ENCODE peak calls at places on chromosomes 12 and 14, in four cellular contexts. T is GM12878, W is HepG2, J is K562. U is an unnamed sample.

GRCh38 chr12:123905319-123905925 is 67.2 kb downstream of the CCDC92 start:
- DNase-seq in J (peak; percentile 75), T (peak; percentile 9), W (peak; percentile 59), U (peak; percentile 74)

GRCh38 chr12:128817115-128818015 is 6.4 kb downstream of the SLC15A4 start:
- DNase-seq in W (no peak), J (no peak), T (peak; percentile 90), U (peak; percentile 46)

GRCh38 chr12:64733857-64734256 is 25.3 kb downstream of the GNS start:
- DNase-seq in T (no peak), W (no peak), J (no peak), U (no peak)

GRCh38 chr12:130529781-130530180 is 186.3 kb downstream of the RIMBP2 start:
- DNase-seq in J (no peak), T (no peak), W (no peak), U (no peak)

GRCh38 chr14:90574640-90575131 is 177.9 kb downstream of the CALM1 start:
- DNase-seq in T (no peak), J (no peak), W (no peak), U (no peak)

GRCh38 chr12:112823582-112824149 is 32.1 kb downstream of the RPH3A start:
- DNase-seq in J (no peak), T (no peak), W (no peak), U (no peak)

GRCh38 chr12:70908978-70909377 is 11.6 kb downstream of the PTPRR start:
- DNase-seq in T (no peak), J (no peak), W (no peak), U (no peak)

GRCh38 chr14:102318781-102319276 is 717 bp upstream of the ZNF839 start:
- DNase-seq in W (no peak), T (no peak), J (no peak), U (no peak)

GRCh38 chr14:54662491-54663116 is 95.7 kb downstream of the SAMD4A start:
- DNase-seq in W (peak; percentile 23), T (no peak), J (no peak), U (no peak)

GRCh38 chr14:74190910-74191575 is 48.2 kb upstream of the VSX2 start:
- DNase-seq in J (no peak), W (no peak), T (no peak), U (no peak)

GRCh38 chr12:21704847-21705246 is 47.2 kb upstream of the LDHB start:
- DNase-seq in J (no peak), T (no peak), W (no peak), U (no peak)

GRCh38 chr12:65822732-65823480 is 1.4 kb upstream of the HMGA2 start:
- DNase-seq in T (no peak), W (peak; percentile 91), J (no peak), U (peak; percentile 11)

GRCh38 chr14:22010532-22011242 is 337.1 kb upstream of the OR4E1 start:
- DNase-seq in J (no peak), W (no peak), T (no peak), U (no peak)

GRCh38 chr14:54931598-54932340 is 29.1 kb upstream of the GCH1 start:
- DNase-seq in W (no peak), T (no peak), J (no peak), U (peak; percentile 41)

GRCh38 chr12:50317198-50317597 is 33.9 kb upstream of the LIMA1 start:
- DNase-seq in T (no peak), W (no peak), J (no peak), U (no peak)

GRCh38 chr14:49405291-49405690 is 180.9 kb downstream of the RPS29 start:
- DNase-seq in J (no peak), T (no peak), W (no peak), U (no peak)

GRCh38 chr12:127750076-127750840 is 516.7 kb upstream of the TMEM132C start:
- DNase-seq in J (no peak), W (no peak), T (no peak), U (no peak)

GRCh38 chr12:91890742-91891141 is 254.9 kb downstream of the BTG1 start:
- DNase-seq in T (no peak), J (no peak), W (no peak), U (no peak)

GRCh38 chr14:23578560-23579310 is at the start of gene JPH4:
- DNase-seq in W (no peak), J (peak; percentile 27), T (no peak), U (peak; percentile 89)

GRCh38 chr14:93903342-93904184 is 23.6 kb upstream of the FAM181A start:
- DNase-seq in W (peak; percentile 54), J (no peak), T (no peak), U (peak; percentile 58)

GRCh38 chr12:123149088-123149827 is 1.6 kb downstream of the PITPNM2 start:
- DNase-seq in T (no peak), W (no peak), J (peak; percentile 78), U (peak; percentile 48)

GRCh38 chr12:65300679-65301349 is 22.3 kb downstream of the MSRB3 start:
- DNase-seq in J (peak; percentile 22), T (no peak), W (peak; percentile 34), U (no peak)

GRCh38 chr12:5204271-5204670 is 160.6 kb downstream of the KCNA5 start:
- DNase-seq in J (no peak), W (no peak), T (no peak), U (no peak)

GRCh38 chr14:55123101-55123500 is 6.0 kb upstream of the LGALS3 start:
- DNase-seq in T (no peak), J (no peak), W (no peak), U (peak; percentile 40)

GRCh38 chr14:72738181-72738611 is 155.7 kb downstream of the DPF3 start:
- DNase-seq in J (no peak), T (no peak), W (no peak), U (no peak)

GRCh38 chr14:34098045-34098984 is 147.4 kb upstream of the EGLN3 start:
- DNase-seq in T (peak; percentile 36), J (peak; percentile 52), W (peak; percentile 68), U (peak; percentile 70)

GRCh38 chr12:55974308-55974724 is 438 bp downstream of the RAB5B start:
- DNase-seq in T (no peak), W (peak; percentile 31), J (no peak), U (peak; percentile 65)

GRCh38 chr12:25276199-25276937 is 25.6 kb upstream of the KRAS start:
- DNase-seq in T (no peak), J (peak; percentile 55), W (peak; percentile 63), U (peak; percentile 7)

GRCh38 chr12:48197549-48197966 is 5.5 kb downstream of the OR10AD1 start:
- DNase-seq in W (no peak), J (peak; percentile 28), T (peak; percentile 15), U (peak; percentile 41)

GRCh38 chr12:25768151-25768550 is 190.3 kb upstream of the RASSF8 start:
- DNase-seq in W (no peak), T (no peak), J (no peak), U (no peak)

GRCh38 chr14:89417469-89418225 is 614 bp upstream of the FOXN3 start:
- DNase-seq in T (peak; percentile 57), J (no peak), W (peak; percentile 74), U (peak; percentile 61)

GRCh38 chr12:131735153-131735456 is 24.2 kb downstream of the SFSWAP start:
- DNase-seq in J (no peak), W (no peak), T (no peak), U (no peak)

GRCh38 chr14:103128631-103129300 is 5.5 kb downstream of the TNFAIP2 start:
- DNase-seq in T (no peak), J (no peak), W (no peak), U (peak; percentile 54)

GRCh38 chr12:119198440-119198839 is 19.7 kb downstream of the HSPB8 start:
- DNase-seq in T (no peak), J (no peak), W (no peak), U (no peak)

GRCh38 chr12:113056631-113057488 is at the start of gene DTX1:
- DNase-seq in T (no peak), J (peak; percentile 24), W (no peak), U (peak; percentile 88)

GRCh38 chr12:124097681-124098080 is 124.7 kb downstream of the ZNF664 start:
- DNase-seq in J (no peak), W (no peak), T (no peak), U (no peak)

GRCh38 chr14:95784137-95784536 is 70.2 kb upstream of the TCL1A start:
- DNase-seq in W (peak; percentile 16), J (no peak), T (no peak), U (no peak)

GRCh38 chr14:77638738-77639137 is 22.3 kb upstream of the SPTLC2 start:
- DNase-seq in T (no peak), W (no peak), J (no peak), U (no peak)

GRCh38 chr12:19456176-19456575 is 16.9 kb downstream of the AEBP2 start:
- DNase-seq in T (no peak), W (no peak), J (no peak), U (no peak)

DNA sequence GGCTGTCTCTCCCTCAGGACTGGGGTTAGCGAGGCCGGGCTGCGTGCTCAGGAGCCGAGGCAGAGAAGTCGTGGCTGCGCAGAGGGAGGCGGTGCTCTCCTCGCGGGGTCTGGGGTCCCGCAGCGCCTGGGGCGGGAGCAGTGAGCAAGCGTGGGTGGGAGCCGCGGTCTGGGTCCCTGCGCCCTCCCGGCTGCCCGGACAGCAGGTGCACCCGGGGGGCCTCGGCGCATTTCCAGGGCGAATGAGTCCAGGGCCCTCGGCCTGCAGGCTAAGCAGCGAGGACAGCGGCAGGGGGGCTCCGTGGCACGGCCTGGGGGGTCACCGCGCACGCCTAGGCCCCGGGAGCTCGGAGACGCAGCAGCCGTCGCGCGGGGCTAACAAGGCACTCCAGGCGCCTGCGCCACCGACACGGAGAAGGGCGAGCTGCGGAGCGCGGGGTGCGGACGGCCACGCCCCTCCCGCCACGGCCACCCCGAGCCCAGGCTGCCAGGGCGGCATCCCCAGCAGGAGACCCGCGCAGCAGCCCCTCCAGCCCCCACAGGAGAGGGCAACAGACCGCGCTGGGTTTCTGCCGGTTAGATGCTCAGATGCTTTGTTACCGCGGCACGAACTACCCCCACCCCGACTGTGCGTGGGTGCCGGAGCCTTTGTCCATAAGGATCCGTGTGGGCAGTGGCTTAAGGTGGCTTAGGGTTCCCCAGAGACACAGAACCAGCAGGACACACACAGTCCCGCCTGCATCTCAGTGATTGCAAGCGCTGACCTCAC is 117.7 kb upstream of the C14orf180 start:
- DNase-seq in J (no peak), T (no peak), W (no peak), U (peak; percentile 85)
- TF ChIP-seq SMC3 in J (no peak), T (no peak), W (no peak), U (no peak)

GRCh38 chr12:110966081-110966760 is 45.8 kb upstream of the MYL2 start:
- DNase-seq in T (no peak), W (no peak), J (no peak), U (no peak)
- H2AFZ ChIP-seq in T (no peak overlapping the region), W (no peak overlapping the region), J (no peak overlapping the region), U (no peak overlapping the region)

GRCh38 chr12:121513464-121514183 is 67.2 kb downstream of the KDM2B start:
- DNase-seq in T (no peak), W (peak; percentile 78), J (peak; percentile 99), U (peak; percentile 88)
- TF ChIP-seq REST in T (no peak), W (no peak), J (no peak), U (no peak)

GRCh38 chr12:104172564-104172935 is 34.5 kb upstream of the NFYB start:
- DNase-seq in T (no peak), W (no peak), J (no peak), U (no peak)
- TF ChIP-seq SMC3 in T (no peak), W (no peak), J (no peak), U (no peak)

GRCh38 chr14:61462566-61463195 is 141.3 kb downstream of the PRKCH start:
- DNase-seq in W (peak; percentile 54), T (no peak), J (no peak), U (peak; percentile 70)
- H2AFZ ChIP-seq in W (no peak overlapping the region), T (no peak overlapping the region), J (peak overlapping the region; percentile 45), U (no peak overlapping the region)

U was measured in SK-N-SH.